ENCODE peak calls at places on chromosomes 11 and 22, in six cellular contexts. Z is fibroblast of villous mesenchyme; B is omental fat pad; H is CD8-positive, alpha-beta T cell; E is AG04450; R is HCT116. J is an unnamed sample.

GRCh38 chr11:13258855-13259254 is 18.7 kb upstream of the BMAL1 start:
- DNase-seq in Z (no peak), E (no peak), H (no peak), R (no peak), B (no peak), J (no peak)

GRCh38 chr11:10478066-10478465 is 23.0 kb downstream of the AMPD3 start:
- DNase-seq in Z (no peak), B (no peak), H (no peak), R (no peak), E (no peak), J (no peak)

GRCh38 chr22:41681616-41682015 is 7.1 kb downstream of the SNU13 start:
- DNase-seq in H (peak), B (no peak), R (no peak), E (no peak), Z (peak), J (no peak)

GRCh38 chr11:120752668-120753067 is 241.1 kb downstream of the GRIK4 start:
- DNase-seq in H (no peak), Z (no peak), E (no peak), R (no peak), B (no peak), J (no peak)

GRCh38 chr22:45240810-45241631 is at the start of gene KIAA0930:
- DNase-seq in R (peak), B (peak), Z (peak), E (peak), H (peak), J (peak)

GRCh38 chr11:108204376-108204775 is 18.1 kb downstream of the NPAT start:
- DNase-seq in H (no peak), B (no peak), E (no peak), R (no peak), Z (no peak), J (no peak)

GRCh38 chr11:74269161-74269809 is 42.2 kb downstream of the P4HA3 start:
- DNase-seq in H (peak), Z (peak), E (peak), B (no peak), R (no peak), J (no peak)

GRCh38 chr22:46030241-46030880 is 53.4 kb upstream of the WNT7B start:
- DNase-seq in H (no peak), E (no peak), R (no peak), B (peak), Z (no peak), J (no peak)

GRCh38 chr22:36818010-36818642 is 1.3 kb upstream of the PVALB start:
- DNase-seq in H (no peak), R (no peak), Z (no peak), E (no peak), B (no peak), J (no peak)

GRCh38 chr11:12812849-12813248 is 138.6 kb downstream of the TEAD1 start:
- DNase-seq in Z (peak), H (no peak), R (no peak), B (no peak), E (no peak), J (no peak)

GRCh38 chr22:38353701-38354100 is 36.5 kb upstream of the CSNK1E start:
- DNase-seq in R (no peak), H (no peak), B (no peak), E (no peak), Z (no peak), J (no peak)

GRCh38 chr11:118609380-118610219 is 2.2 kb downstream of the PHLDB1 start:
- DNase-seq in H (peak), R (no peak), B (no peak), Z (peak), E (no peak), J (no peak)

GRCh38 chr11:36015806-36016205 is 71.9 kb downstream of the LDLRAD3 start:
- DNase-seq in E (no peak), H (no peak), Z (no peak), B (no peak), R (no peak), J (no peak)

GRCh38 chr11:91104237-91104636 is 881.4 kb upstream of the CHORDC1 start:
- DNase-seq in R (no peak), E (peak), H (no peak), Z (peak), B (no peak), J (no peak)

GRCh38 chr11:108112059-108112458 is 9.3 kb upstream of the ACAT1 start:
- DNase-seq in B (no peak), Z (no peak), E (no peak), R (no peak), H (no peak), J (no peak)

GRCh38 chr11:18705651-18706281 is 7.2 kb downstream of the TMEM86A start:
- DNase-seq in Z (no peak), B (no peak), E (no peak), H (peak), R (no peak), J (no peak)

GRCh38 chr22:44380716-44381500 is 68.2 kb upstream of the SHISAL1 start:
- DNase-seq in Z (no peak), B (peak), E (no peak), R (no peak), H (no peak), J (no peak)

GRCh38 chr11:132777067-132777975 is 755.0 kb downstream of the OPCML start:
- DNase-seq in B (no peak), R (no peak), E (no peak), Z (no peak), H (no peak), J (no peak)

GRCh38 chr22:21010426-21011113 is 4.4 kb upstream of the P2RX6 start:
- DNase-seq in R (no peak), B (no peak), H (no peak), Z (no peak), E (no peak), J (no peak)

GRCh38 chr22:50489363-50490243 is 2.9 kb downstream of the MIOX start:
- DNase-seq in B (no peak), R (no peak), Z (no peak), H (no peak), E (no peak), J (no peak)

GRCh38 chr11:28606930-28607329 is 498.7 kb downstream of the METTL15 start:
- DNase-seq in H (no peak), R (no peak), Z (peak), B (no peak), E (no peak), J (no peak)

GRCh38 chr11:12090061-12090572 is 20.3 kb upstream of the MICAL2 start:
- DNase-seq in B (no peak), R (peak), Z (peak), H (no peak), E (no peak), J (no peak)

GRCh38 chr22:37749831-37750595 is 53.2 kb downstream of the TRIOBP start:
- DNase-seq in H (no peak), E (no peak), B (no peak), R (no peak), Z (peak), J (no peak)

GRCh38 chr11:12377106-12377823 is at the start of gene PARVA:
- DNase-seq in Z (peak), R (peak), H (no peak), B (no peak), E (peak), J (peak)

GRCh38 chr11:95419915-95420314 is 188.9 kb upstream of the SESN3 start:
- DNase-seq in B (no peak), R (no peak), E (peak), Z (peak), H (no peak), J (no peak)

GRCh38 chr11:47986742-47987141 is 6.4 kb downstream of the PTPRJ start:
- DNase-seq in H (no peak), R (peak), E (no peak), Z (no peak), B (no peak), J (no peak)

GRCh38 chr11:126485021-126485781 is 129.7 kb downstream of the ST3GAL4 start:
- DNase-seq in H (no peak), B (no peak), R (no peak), E (peak), Z (peak), J (no peak)

GRCh38 chr11:126167476-126167875 is 44.0 kb downstream of the RPUSD4 start:
- DNase-seq in H (no peak), E (no peak), R (no peak), B (no peak), Z (no peak), J (no peak)

GRCh38 chr11:46198245-46198872 is 77.1 kb upstream of the PHF21A start:
- DNase-seq in H (no peak), E (no peak), B (no peak), Z (no peak), R (no peak), J (no peak)

GRCh38 chr22:45335021-45335818 is 25.5 kb downstream of the FAM118A start:
- DNase-seq in R (no peak), Z (peak), B (no peak), E (no peak), H (no peak), J (no peak)

GRCh38 chr11:29200776-29201574 is 815.9 kb downstream of the KCNA4 start:
- DNase-seq in H (no peak), Z (no peak), R (no peak), E (no peak), B (no peak), J (no peak)

DNA sequence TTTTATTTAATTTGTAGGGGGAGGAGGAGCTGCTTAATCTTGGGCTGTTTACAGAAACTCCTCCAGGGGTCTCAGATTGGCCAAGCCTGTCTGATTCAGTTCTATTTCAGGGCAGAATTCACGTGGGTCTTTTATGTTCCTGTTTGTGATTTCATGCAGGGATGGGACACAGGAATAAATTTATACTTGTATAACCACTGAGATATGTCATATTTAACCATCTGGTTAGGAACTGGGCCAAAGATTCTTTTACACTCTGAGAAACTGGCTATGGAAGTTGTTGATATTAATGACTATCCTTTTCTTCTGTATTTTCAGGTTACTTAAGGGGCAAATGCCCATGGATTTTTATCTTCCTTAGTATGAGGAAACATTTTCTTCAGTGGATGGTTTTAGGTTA is 132.6 kb upstream of the ANO3 start:
- DNase-seq in H (no peak), B (no peak), E (no peak), R (no peak), Z (peak), J (no peak)
- TF ChIP-seq CTCF in H (no peak), B (no peak), E (no peak), R (no peak), Z (no peak), J (no peak)

GRCh38 chr11:65392899-65393298 is 6.5 kb downstream of the FRMD8 start:
- DNase-seq in H (no peak), B (no peak), E (no peak), R (no peak), Z (no peak), J (no peak)

GRCh38 chr11:65390099-65390941 is 3.9 kb downstream of the FRMD8 start:
- DNase-seq in R (no peak), E (no peak), B (no peak), H (no peak), Z (no peak), J (peak)

GRCh38 chr11:65389294-65389980 is 3.0 kb downstream of the FRMD8 start:
- DNase-seq in Z (no peak), B (no peak), E (no peak), R (no peak), H (no peak), J (no peak)

GRCh38 chr11:65392186-65392829 is 5.9 kb downstream of the FRMD8 start:
- DNase-seq in H (no peak), R (no peak), Z (no peak), E (no peak), B (no peak), J (no peak)

GRCh38 chr11:65391007-65391406 is 4.6 kb downstream of the FRMD8 start:
- DNase-seq in E (no peak), Z (peak), H (no peak), R (no peak), B (no peak), J (no peak)
- TF ChIP-seq CTCF in E (peak), Z (no peak), H (no peak), R (no peak), B (no peak), J (no peak)

GRCh38 chr11:127490896-127491295 is 490.3 kb upstream of the KIRREL3 start:
- DNase-seq in Z (no peak), E (no peak), B (no peak), H (no peak), R (no peak), J (no peak)

GRCh38 chr11:127492025-127492424 is 491.5 kb upstream of the KIRREL3 start:
- DNase-seq in R (no peak), Z (no peak), B (no peak), H (no peak), E (no peak), J (no peak)

GRCh38 chr11:127491589-127491988 is 491.0 kb upstream of the KIRREL3 start:
- DNase-seq in H (no peak), E (no peak), R (no peak), Z (no peak), B (no peak), J (no peak)

GRCh38 chr11:127496165-127496564 is 495.6 kb upstream of the KIRREL3 start:
- DNase-seq in Z (no peak), R (no peak), B (no peak), E (no peak), H (no peak), J (no peak)

DNA sequence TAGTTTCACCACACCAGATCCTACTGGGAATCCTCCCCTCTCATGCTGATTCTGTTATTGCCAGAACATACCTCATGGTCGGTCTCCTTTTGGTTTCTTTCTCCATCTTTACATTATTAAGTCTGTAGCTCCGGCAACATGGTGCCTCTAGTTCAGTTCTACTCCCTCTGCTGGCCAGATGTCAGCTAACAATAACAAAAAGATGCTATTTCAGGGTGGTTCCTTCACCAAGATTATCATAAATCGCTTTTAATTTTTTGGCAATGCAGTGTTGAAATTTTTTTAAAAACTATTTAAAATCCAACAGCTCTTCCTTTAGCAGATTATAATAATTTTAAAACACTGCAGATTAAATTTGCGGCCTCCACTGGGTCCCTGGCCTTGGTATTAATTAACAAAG is 492.8 kb upstream of the KIRREL3 start:
- DNase-seq in B (no peak), H (no peak), R (no peak), E (no peak), Z (peak), J (no peak)
- TF ChIP-seq CTCF in B (no peak), H (no peak), R (no peak), E (peak), Z (peak), J (peak)

GRCh38 chr22:35349704-35350538 is 31.0 kb upstream of the HMOX1 start:
- DNase-seq in H (no peak), R (no peak), E (no peak), Z (no peak), B (no peak), J (no peak)

GRCh38 chr22:35353318-35353717 is 27.6 kb upstream of the HMOX1 start:
- DNase-seq in E (no peak), Z (no peak), B (no peak), H (no peak), R (no peak), J (no peak)

GRCh38 chr22:35350539-35351503 is 30.1 kb upstream of the HMOX1 start:
- DNase-seq in B (peak), Z (peak), H (peak), R (peak), E (peak), J (peak)

GRCh38 chr22:35354068-35354467 is 26.8 kb upstream of the HMOX1 start:
- DNase-seq in B (no peak), Z (no peak), E (no peak), R (no peak), H (no peak), J (no peak)

DNA sequence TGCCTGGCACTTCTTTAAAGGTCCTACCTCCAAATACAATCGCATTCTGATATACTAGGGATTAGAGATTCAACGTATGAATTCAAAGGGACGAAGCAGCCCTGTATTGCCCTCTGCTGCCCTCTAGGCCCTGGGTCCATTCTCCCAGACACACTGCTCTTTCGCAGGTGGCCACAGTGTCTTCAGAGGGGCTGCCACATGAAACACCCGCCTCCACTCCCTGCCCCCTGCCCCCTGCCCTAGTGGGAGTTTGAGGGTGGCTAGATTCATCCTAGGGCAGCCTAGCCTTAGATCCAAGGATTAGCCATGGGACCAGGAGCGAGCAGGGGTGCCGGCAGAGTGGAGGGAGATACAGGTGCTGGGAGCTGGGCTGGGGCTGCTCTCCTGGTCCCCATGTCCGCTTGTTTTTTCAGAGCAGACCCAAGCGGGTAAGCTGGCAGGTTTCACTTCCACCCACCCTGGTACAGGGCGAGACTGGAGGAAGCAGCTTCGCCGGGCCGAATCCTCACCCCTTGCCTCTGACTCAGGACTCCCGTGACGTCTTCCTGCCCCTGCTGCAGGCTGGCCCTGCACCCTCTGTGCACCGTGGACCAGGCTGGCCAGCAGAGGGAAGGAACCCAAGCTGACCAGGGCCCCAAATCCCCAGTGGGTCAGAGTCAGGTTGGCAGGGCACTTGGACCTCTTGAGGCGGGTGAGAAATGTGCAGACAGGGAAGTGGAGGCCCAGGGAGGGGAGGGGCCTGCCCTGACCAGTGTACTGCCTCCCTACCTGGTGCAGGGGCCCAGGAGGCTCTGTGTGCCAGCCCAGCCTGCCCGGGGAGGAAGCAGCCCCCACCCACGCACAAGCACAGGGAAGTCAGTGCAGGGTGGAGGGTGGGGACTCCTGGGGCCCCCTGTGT is 28.4 kb upstream of the HMOX1 start:
- DNase-seq in Z (no peak), H (no peak), B (peak), E (no peak), R (no peak), J (no peak)
- TF ChIP-seq CTCF in Z (peak), H (peak), B (no peak), E (peak), R (peak), J (no peak)

GRCh38 chr22:48515571-48516200 is 1312.0 kb downstream of the BRD1 start:
- DNase-seq in E (no peak), Z (no peak), H (no peak), R (no peak), B (no peak), J (no peak)

GRCh38 chr22:48520207-48520606 is 1307.5 kb downstream of the BRD1 start:
- DNase-seq in E (no peak), R (no peak), B (no peak), Z (no peak), H (no peak), J (no peak)

GRCh38 chr22:48516571-48516970 is 1311.1 kb downstream of the BRD1 start:
- DNase-seq in H (no peak), E (no peak), B (no peak), Z (no peak), R (no peak), J (no peak)

GRCh38 chr22:48513929-48514328 is 1313.7 kb downstream of the BRD1 start:
- DNase-seq in Z (no peak), B (no peak), H (no peak), R (no peak), E (no peak), J (no peak)

GRCh38 chr22:48517039-48518030 is 1310.3 kb downstream of the BRD1 start:
- DNase-seq in E (no peak), R (no peak), Z (no peak), B (no peak), H (no peak), J (no peak)
- TF ChIP-seq CTCF in E (no peak), R (peak), Z (no peak), B (no peak), H (no peak), J (no peak)

DNA sequence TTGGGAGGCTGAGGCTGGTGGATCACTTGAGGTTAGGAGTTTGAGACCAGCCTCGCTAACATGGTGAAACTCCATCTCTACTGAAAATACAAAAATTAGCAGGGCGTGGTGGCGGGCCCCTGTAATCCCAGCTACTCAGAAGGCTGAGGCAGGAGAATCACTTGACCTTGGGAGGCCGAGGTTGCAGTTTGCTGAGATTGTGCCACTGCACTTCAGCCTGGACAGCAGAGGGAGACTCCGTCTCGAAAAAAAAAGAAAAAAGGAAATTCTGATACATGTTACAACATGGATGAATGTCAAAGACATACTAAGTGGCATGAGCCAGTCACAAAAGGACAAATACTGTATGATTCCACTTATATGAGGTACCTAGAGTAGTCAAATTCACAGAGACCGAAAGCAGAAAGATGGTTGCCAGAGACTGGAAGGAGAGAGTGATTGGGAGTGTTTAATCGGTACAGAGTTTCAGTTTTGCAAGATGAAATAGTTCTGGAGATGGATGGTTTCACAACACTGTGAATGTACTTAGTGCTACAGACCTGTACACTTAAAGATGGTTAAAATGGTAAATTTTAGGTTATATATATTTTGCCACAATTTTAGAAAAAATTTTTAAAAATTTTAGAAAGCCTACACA is 92.3 kb downstream of the BLID start:
- DNase-seq in Z (peak), R (no peak), E (no peak), B (no peak), H (no peak), J (no peak)
- TF ChIP-seq CTCF in Z (peak), R (no peak), E (no peak), B (no peak), H (no peak), J (no peak)

J was measured in mesothelial cell of epicardium.